ENCODE peak calls at places on chromosomes 4 and X, in four cellular contexts. One of them, this sample, is unnamed.

GRCh38 chr4:103996637-103997036 is 276.9 kb upstream of the TACR3 start:
- DNase-seq in astrocyte: peak; percentile 86
- DNase-seq in CD4-positive, alpha-beta memory T cell: no peak
- DNase-seq in A549: peak; percentile 71
- DNase-seq in this sample: peak; percentile 16

GRCh38 chr4:54213001-54213400 is 16.1 kb upstream of the PDGFRA start:
- DNase-seq in astrocyte: no peak
- DNase-seq in CD4-positive, alpha-beta memory T cell: no peak
- DNase-seq in A549: no peak
- DNase-seq in this sample: no peak

GRCh38 chrX:3990569-3990968 is 277.1 kb upstream of the PRKX start:
- DNase-seq in astrocyte: no peak
- DNase-seq in CD4-positive, alpha-beta memory T cell: no peak
- DNase-seq in A549: no peak
- DNase-seq in this sample: no peak

GRCh38 chrX:134171661-134172587 is 65.1 kb upstream of the CCDC160 start:
- DNase-seq in astrocyte: no peak
- DNase-seq in CD4-positive, alpha-beta memory T cell: no peak
- DNase-seq in A549: no peak
- DNase-seq in this sample: no peak

GRCh38 chr4:152460488-152460887 is 75.4 kb downstream of the FBXW7 start:
- DNase-seq in astrocyte: peak; percentile 59
- DNase-seq in CD4-positive, alpha-beta memory T cell: no peak
- DNase-seq in A549: peak; percentile 56
- DNase-seq in this sample: no peak

GRCh38 chr4:160347197-160347596 is 1244.3 kb downstream of the RAPGEF2 start:
- DNase-seq in astrocyte: no peak
- DNase-seq in CD4-positive, alpha-beta memory T cell: no peak
- DNase-seq in A549: no peak
- DNase-seq in this sample: no peak

GRCh38 chrX:132489256-132490085 is 633 bp upstream of the MBNL3 start:
- DNase-seq in astrocyte: peak; percentile 10
- DNase-seq in CD4-positive, alpha-beta memory T cell: peak; percentile 68
- DNase-seq in A549: peak; percentile 1
- DNase-seq in this sample: peak; percentile 71

GRCh38 chr4:18394656-18395055 is 373.1 kb upstream of the LCORL start:
- DNase-seq in astrocyte: no peak
- DNase-seq in CD4-positive, alpha-beta memory T cell: no peak
- DNase-seq in A549: no peak
- DNase-seq in this sample: no peak

GRCh38 chrX:45472968-45473367 is 272.3 kb upstream of the DIPK2B start:
- DNase-seq in astrocyte: peak; percentile 65
- DNase-seq in CD4-positive, alpha-beta memory T cell: no peak
- DNase-seq in A549: no peak
- DNase-seq in this sample: no peak

GRCh38 chrX:63855896-63856295 is 70.9 kb upstream of the ARHGEF9 start:
- DNase-seq in astrocyte: peak; percentile 8
- DNase-seq in CD4-positive, alpha-beta memory T cell: no peak
- DNase-seq in A549: no peak
- DNase-seq in this sample: no peak

GRCh38 chr4:100540156-100540555 is 22.3 kb upstream of the EMCN start:
- DNase-seq in astrocyte: no peak
- DNase-seq in CD4-positive, alpha-beta memory T cell: no peak
- DNase-seq in A549: no peak
- DNase-seq in this sample: no peak

GRCh38 chrX:120125444-120125843 is 9.7 kb upstream of the RHOXF1 start:
- DNase-seq in astrocyte: no peak
- DNase-seq in CD4-positive, alpha-beta memory T cell: no peak
- DNase-seq in A549: no peak
- DNase-seq in this sample: no peak

GRCh38 chr4:17447675-17448298 is 64.1 kb downstream of the QDPR start:
- DNase-seq in astrocyte: peak; percentile 73
- DNase-seq in CD4-positive, alpha-beta memory T cell: peak; percentile 62
- DNase-seq in A549: peak; percentile 61
- DNase-seq in this sample: peak; percentile 57

GRCh38 chr4:94412019-94413017 is 39.4 kb upstream of the PDLIM5 start:
- DNase-seq in astrocyte: peak; percentile 86
- DNase-seq in CD4-positive, alpha-beta memory T cell: no peak
- DNase-seq in A549: peak; percentile 60
- DNase-seq in this sample: no peak

GRCh38 chr4:730511-730910 is 24.9 kb downstream of the PCGF3 start:
- DNase-seq in astrocyte: no peak
- DNase-seq in CD4-positive, alpha-beta memory T cell: no peak
- DNase-seq in A549: no peak
- DNase-seq in this sample: no peak
- H3K4me1 ChIP-seq in astrocyte: no peaks in the 10 kb centered on the region
- H3K4me1 ChIP-seq in CD4-positive, alpha-beta memory T cell: no peaks in the 10 kb centered on the region
- H3K4me1 ChIP-seq in A549: peaks cover 10% of the 10 kb centered on the region
- H3K4me1 ChIP-seq in this sample: no peaks in the 10 kb centered on the region

DNA sequence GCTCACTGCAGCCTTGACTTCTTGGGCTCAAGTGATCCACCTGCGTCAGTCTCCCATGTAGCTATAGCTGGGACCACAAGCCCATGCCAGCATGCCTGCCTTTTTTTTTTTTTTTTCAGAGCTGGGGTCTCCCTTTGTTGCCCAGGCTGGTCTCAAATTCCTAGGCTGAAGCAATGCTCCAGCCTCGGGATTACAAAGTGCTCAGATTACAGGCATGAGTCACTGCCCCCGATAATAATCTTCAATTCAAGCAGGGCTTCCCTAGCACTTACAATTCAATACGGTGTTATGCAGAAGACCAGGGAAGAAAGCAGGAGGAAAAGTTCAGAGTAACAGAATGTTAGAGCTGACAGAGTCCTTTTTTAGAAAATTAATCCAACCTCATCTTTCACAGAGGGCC is 26.1 kb downstream of the OTOP1 start:
- DNase-seq in astrocyte: no peak
- DNase-seq in CD4-positive, alpha-beta memory T cell: no peak
- DNase-seq in A549: no peak
- DNase-seq in this sample: no peak
- H3K4me1 ChIP-seq in astrocyte: no peaks in the 10 kb centered on the region
- H3K4me1 ChIP-seq in CD4-positive, alpha-beta memory T cell: no peaks in the 10 kb centered on the region
- H3K4me1 ChIP-seq in A549: no peaks in the 10 kb centered on the region
- H3K4me1 ChIP-seq in this sample: no peaks in the 10 kb centered on the region

DNA sequence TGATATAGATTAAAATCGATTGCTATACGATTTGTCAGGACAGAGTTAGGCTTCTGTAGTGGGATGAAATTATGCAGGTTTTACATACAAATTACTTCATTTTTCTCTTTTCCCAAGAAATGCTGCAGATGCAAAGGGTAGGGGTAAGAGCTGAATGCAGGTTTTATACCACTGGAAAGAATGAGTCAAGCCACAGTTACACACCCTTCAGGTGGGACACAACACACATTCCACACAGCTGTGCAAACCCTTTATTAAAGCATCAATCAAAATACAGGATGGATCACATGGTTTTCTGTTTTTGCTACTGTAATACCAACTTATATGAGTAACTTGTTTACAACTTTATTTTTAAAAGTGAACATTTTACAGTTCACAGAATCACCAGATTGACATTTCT is 39.8 kb downstream of the MFAP3L start:
- DNase-seq in astrocyte: no peak
- DNase-seq in CD4-positive, alpha-beta memory T cell: no peak
- DNase-seq in A549: no peak
- DNase-seq in this sample: no peak
- H3K4me1 ChIP-seq in astrocyte: peaks cover 13% of the 10 kb centered on the region
- H3K4me1 ChIP-seq in CD4-positive, alpha-beta memory T cell: no peaks in the 10 kb centered on the region
- H3K4me1 ChIP-seq in A549: peaks cover 10% of the 10 kb centered on the region
- H3K4me1 ChIP-seq in this sample: no peaks in the 10 kb centered on the region

GRCh38 chrX:72271812-72272211 is 5.2 kb downstream of the RPS4X start:
- DNase-seq in astrocyte: no peak
- DNase-seq in CD4-positive, alpha-beta memory T cell: no peak
- DNase-seq in A549: no peak
- DNase-seq in this sample: no peak

GRCh38 chrX:72272868-72273267 is 4.2 kb downstream of the RPS4X start:
- DNase-seq in astrocyte: peak; percentile 61
- DNase-seq in CD4-positive, alpha-beta memory T cell: no peak
- DNase-seq in A549: peak; percentile 32
- DNase-seq in this sample: no peak

GRCh38 chrX:72270316-72270866 is 6.7 kb downstream of the RPS4X start:
- DNase-seq in astrocyte: no peak
- DNase-seq in CD4-positive, alpha-beta memory T cell: no peak
- DNase-seq in A549: no peak
- DNase-seq in this sample: no peak

GRCh38 chrX:72269671-72270251 is 7.3 kb downstream of the RPS4X start:
- DNase-seq in astrocyte: peak; percentile 65
- DNase-seq in CD4-positive, alpha-beta memory T cell: peak; percentile 60
- DNase-seq in A549: peak; percentile 38
- DNase-seq in this sample: no peak

DNA sequence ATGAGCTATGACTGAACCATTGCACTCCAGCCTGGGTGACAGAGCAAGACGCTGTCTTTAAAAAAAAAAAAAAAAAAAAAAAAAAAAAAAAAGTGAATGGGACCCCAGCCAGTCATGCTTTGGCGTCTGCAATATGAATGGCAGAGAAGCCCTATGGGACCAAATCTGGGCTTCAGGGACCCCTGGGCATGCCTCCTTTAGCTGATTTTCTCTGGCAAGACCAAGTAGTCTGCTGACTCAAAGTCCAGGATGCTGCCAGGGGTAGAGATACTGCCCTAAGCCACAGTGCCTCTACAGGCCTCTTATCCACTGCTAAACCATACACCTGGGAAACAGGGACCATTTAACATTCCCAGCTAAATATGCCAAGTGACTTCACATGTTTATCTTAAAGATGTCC is 6.0 kb downstream of the RPS4X start:
- DNase-seq in astrocyte: no peak
- DNase-seq in CD4-positive, alpha-beta memory T cell: no peak
- DNase-seq in A549: no peak
- DNase-seq in this sample: no peak
- H3K4me1 ChIP-seq in astrocyte: peaks cover 56% of the 10 kb centered on the region
- H3K4me1 ChIP-seq in CD4-positive, alpha-beta memory T cell: peaks cover 40% of the 10 kb centered on the region
- H3K4me1 ChIP-seq in A549: peaks cover 70% of the 10 kb centered on the region
- H3K4me1 ChIP-seq in this sample: no peaks in the 10 kb centered on the region

GRCh38 chr4:25857403-25857802 is 5.4 kb downstream of the SEL1L3 start:
- DNase-seq in astrocyte: no peak
- DNase-seq in CD4-positive, alpha-beta memory T cell: no peak
- DNase-seq in A549: peak; percentile 25
- DNase-seq in this sample: no peak
- H3K4me1 ChIP-seq in astrocyte: peaks cover 7% of the 10 kb centered on the region
- H3K4me1 ChIP-seq in CD4-positive, alpha-beta memory T cell: peaks cover 89% of the 10 kb centered on the region
- H3K4me1 ChIP-seq in A549: peaks cover 18% of the 10 kb centered on the region
- H3K4me1 ChIP-seq in this sample: no peaks in the 10 kb centered on the region

GRCh38 chr4:2808001-2808400 is 15.1 kb downstream of the SH3BP2 start:
- DNase-seq in astrocyte: no peak
- DNase-seq in CD4-positive, alpha-beta memory T cell: peak; percentile 2
- DNase-seq in A549: no peak
- DNase-seq in this sample: no peak

GRCh38 chr4:2807571-2807970 is 14.7 kb downstream of the SH3BP2 start:
- DNase-seq in astrocyte: no peak
- DNase-seq in CD4-positive, alpha-beta memory T cell: peak; percentile 16
- DNase-seq in A549: no peak
- DNase-seq in this sample: no peak

GRCh38 chr4:2812600-2812932 is 19.7 kb downstream of the SH3BP2 start:
- DNase-seq in astrocyte: no peak
- DNase-seq in CD4-positive, alpha-beta memory T cell: no peak
- DNase-seq in A549: no peak
- DNase-seq in this sample: no peak

GRCh38 chr4:2811830-2812599 is 19.1 kb downstream of the SH3BP2 start:
- DNase-seq in astrocyte: peak; percentile 22
- DNase-seq in CD4-positive, alpha-beta memory T cell: peak; percentile 75
- DNase-seq in A549: no peak
- DNase-seq in this sample: no peak

GRCh38 chr4:2809610-2810180 is 16.8 kb downstream of the SH3BP2 start:
- DNase-seq in astrocyte: no peak
- DNase-seq in CD4-positive, alpha-beta memory T cell: peak; percentile 31
- DNase-seq in A549: no peak
- DNase-seq in this sample: no peak
- H3K4me1 ChIP-seq in astrocyte: peaks cover 17% of the 10 kb centered on the region
- H3K4me1 ChIP-seq in CD4-positive, alpha-beta memory T cell: peaks cover 32% of the 10 kb centered on the region
- H3K4me1 ChIP-seq in A549: no peaks in the 10 kb centered on the region
- H3K4me1 ChIP-seq in this sample: no peaks in the 10 kb centered on the region